ENCODE peak calls at places on chromosome 19, in five cellular contexts. I is CD4-positive, CD25-positive, alpha-beta regulatory T cell; Y is IMR-90; B is stomach; W is neural progenitor cell. Z is an unnamed sample.

GRCh38 chr19:50328257-50329145 is 676 bp downstream of the KCNC3 start:
- DNase-seq in I (no peak), Y (no peak), W (peak), B (no peak), Z (peak)

GRCh38 chr19:17211547-17212446 is 3.4 kb upstream of the USE1 start:
- DNase-seq in I (no peak), B (no peak), W (no peak), Y (no peak), Z (peak)

GRCh38 chr19:6693681-6694080 is 23.7 kb upstream of the TNFSF14 start:
- DNase-seq in W (no peak), I (no peak), B (no peak), Y (no peak), Z (peak)

GRCh38 chr19:16736709-16737108 is 17.1 kb downstream of the NWD1 start:
- DNase-seq in B (no peak), Y (no peak), W (peak), I (no peak), Z (no peak)

GRCh38 chr19:2027361-2027760 is 11.8 kb upstream of the BTBD2 start:
- DNase-seq in B (no peak), W (no peak), Y (peak), I (no peak), Z (no peak)

GRCh38 chr19:30151081-30151480 is 209.0 kb downstream of the URI1 start:
- DNase-seq in Y (no peak), B (no peak), I (no peak), W (no peak), Z (peak)

GRCh38 chr19:548841-549830 is 5.3 kb downstream of the GZMM start:
- DNase-seq in B (no peak), Y (no peak), I (no peak), W (no peak), Z (no peak)

GRCh38 chr19:46193678-46194077 is 35.9 kb upstream of the IGFL1 start:
- DNase-seq in W (no peak), Y (no peak), B (no peak), I (no peak), Z (no peak)

GRCh38 chr19:16447015-16447384 is 24.8 kb downstream of the EPS15L1 start:
- DNase-seq in Y (peak), I (no peak), W (no peak), B (peak), Z (peak)

GRCh38 chr19:45107621-45108170 is 14.7 kb downstream of the PPP1R37 start:
- DNase-seq in W (no peak), B (no peak), I (no peak), Y (no peak), Z (no peak)

GRCh38 chr19:6210721-6211600 is 68.8 kb downstream of the MLLT1 start:
- DNase-seq in I (no peak), W (no peak), Y (no peak), B (no peak), Z (peak)

GRCh38 chr19:14106840-14107239 is 10.7 kb downstream of the PRKACA start:
- DNase-seq in W (no peak), I (no peak), Y (no peak), B (no peak), Z (no peak)

GRCh38 chr19:46704379-46705076 is 12.4 kb downstream of the PRKD2 start:
- DNase-seq in W (peak), I (peak), B (peak), Y (no peak), Z (peak)

GRCh38 chr19:18433735-18434398 is 4.1 kb downstream of the ISYNA1 start:
- DNase-seq in W (peak), B (no peak), I (no peak), Y (no peak), Z (peak)

GRCh38 chr19:56837892-56838679 is 2.4 kb downstream of the PEG3 start:
- DNase-seq in W (no peak), I (no peak), B (no peak), Y (no peak), Z (no peak)

GRCh38 chr19:35721374-35721773 is 3.6 kb downstream of the KMT2B start:
- DNase-seq in B (no peak), W (no peak), Y (no peak), I (no peak), Z (no peak)

GRCh38 chr19:51107406-51108065 is 673 bp downstream of the CTU1 start:
- DNase-seq in Y (peak), B (no peak), I (no peak), W (peak), Z (no peak)

GRCh38 chr19:40266111-40266510 is 19.0 kb downstream of the AKT2 start:
- DNase-seq in Y (no peak), I (no peak), B (no peak), W (no peak), Z (no peak)

GRCh38 chr19:53696951-53697350 is 65.2 kb downstream of the DPRX start:
- DNase-seq in Y (no peak), I (no peak), B (no peak), W (peak), Z (no peak)

GRCh38 chr19:8426283-8426682 is 13.2 kb downstream of the MARCHF2 start:
- DNase-seq in I (no peak), B (no peak), W (no peak), Y (no peak), Z (no peak)

GRCh38 chr19:40674291-40674690 is 16.2 kb downstream of the NUMBL start:
- DNase-seq in W (no peak), I (no peak), Y (no peak), B (no peak), Z (peak)

GRCh38 chr19:49954933-49955332 is 6.0 kb downstream of the SIGLEC11 start:
- DNase-seq in W (no peak), I (no peak), Y (peak), B (peak), Z (peak)

GRCh38 chr19:46748325-46749109 is 2.3 kb upstream of the STRN4 start:
- DNase-seq in W (peak), I (peak), Y (peak), B (peak), Z (peak)

GRCh38 chr19:33226550-33227241 is 1.0 kb upstream of the SLC7A10 start:
- DNase-seq in W (peak), B (peak), Y (no peak), I (no peak), Z (no peak)

GRCh38 chr19:10667867-10668266 is 13.7 kb downstream of the ILF3 start:
- DNase-seq in I (no peak), B (no peak), Y (no peak), W (no peak), Z (no peak)

GRCh38 chr19:40553885-40554857 is 22.5 kb upstream of the SHKBP1 start:
- DNase-seq in B (no peak), I (no peak), Y (no peak), W (peak), Z (no peak)

GRCh38 chr19:11254662-11255061 is 7.7 kb downstream of the DOCK6 start:
- DNase-seq in B (no peak), I (no peak), W (no peak), Y (no peak), Z (no peak)

GRCh38 chr19:6322284-6322683 is 11.1 kb downstream of the ACER1 start:
- DNase-seq in I (no peak), Y (no peak), W (no peak), B (no peak), Z (no peak)

GRCh38 chr19:49862411-49863253 is 4.7 kb downstream of the PNKP start:
- DNase-seq in I (no peak), B (no peak), W (peak), Y (no peak), Z (peak)

GRCh38 chr19:50657672-50658437 is 8.6 kb downstream of the C19orf81 start:
- DNase-seq in I (peak), B (peak), W (peak), Y (peak), Z (peak)

GRCh38 chr19:53132231-53132991 is at the start of gene ZNF415:
- DNase-seq in W (peak), I (no peak), B (peak), Y (peak), Z (peak)

GRCh38 chr19:19193926-19194325 is 1.9 kb downstream of the RFXANK start:
- DNase-seq in I (no peak), W (no peak), B (no peak), Y (no peak), Z (no peak)

GRCh38 chr19:16370671-16371391 is 46.2 kb downstream of the KLF2 start:
- DNase-seq in B (no peak), Y (no peak), I (no peak), W (no peak), Z (peak)

GRCh38 chr19:19261350-19262189 is 11.5 kb downstream of the TM6SF2 start:
- DNase-seq in I (no peak), Y (no peak), W (peak), B (no peak), Z (no peak)

GRCh38 chr19:5700455-5701092 is 10.5 kb downstream of the RPL36 start:
- DNase-seq in B (no peak), I (no peak), Y (no peak), W (no peak), Z (no peak)

GRCh38 chr19:16496613-16496983 is 404 bp downstream of the C19orf44 start:
- DNase-seq in W (no peak), B (peak), Y (peak), I (no peak), Z (no peak)

GRCh38 chr19:47882890-47883289 is 3.2 kb downstream of the SULT2A1 start:
- DNase-seq in W (no peak), B (no peak), I (no peak), Y (no peak), Z (no peak)

GRCh38 chr19:47881757-47882156 is 4.4 kb downstream of the SULT2A1 start:
- DNase-seq in B (no peak), W (no peak), Y (no peak), I (no peak), Z (no peak)

GRCh38 chr19:47885067-47885463 is 1.1 kb downstream of the SULT2A1 start:
- DNase-seq in W (no peak), I (no peak), B (no peak), Y (no peak), Z (no peak)

GRCh38 chr19:47890865-47891621 is 4.9 kb upstream of the SULT2A1 start:
- DNase-seq in I (no peak), Y (no peak), W (no peak), B (no peak), Z (no peak)

GRCh38 chr19:47886010-47886559 is at the start of gene SULT2A1:
- DNase-seq in W (no peak), Y (no peak), I (no peak), B (no peak), Z (no peak)
- H3K27ac ChIP-seq in W (no peak), Y (no peak), I (no peak), B (no peak), Z (no peak)

GRCh38 chr19:4454952-4455738 is 2.4 kb downstream of the UBXN6 start:
- DNase-seq in W (no peak), Y (peak), I (no peak), B (no peak), Z (no peak)
- H3K27ac ChIP-seq in W (no peak), Y (peak), I (peak), B (peak), Z (no peak)

GRCh38 chr19:28960986-28961705 is 251.8 kb downstream of the UQCRFS1 start:
- DNase-seq in B (no peak), W (no peak), I (no peak), Y (peak), Z (no peak)

GRCh38 chr19:28956971-28957370 is 256.0 kb downstream of the UQCRFS1 start:
- DNase-seq in Y (no peak), W (no peak), B (no peak), I (no peak), Z (no peak)

GRCh38 chr19:28961772-28962500 is 251.0 kb downstream of the UQCRFS1 start:
- DNase-seq in I (no peak), W (no peak), B (no peak), Y (peak), Z (no peak)

GRCh38 chr19:28963481-28964245 is 249.3 kb downstream of the UQCRFS1 start:
- DNase-seq in B (no peak), W (no peak), Y (peak), I (no peak), Z (no peak)

GRCh38 chr19:28960586-28960985 is 252.4 kb downstream of the UQCRFS1 start:
- DNase-seq in Y (no peak), B (no peak), I (no peak), W (no peak), Z (no peak)
- H3K27ac ChIP-seq in Y (peak), B (no peak), I (no peak), W (no peak), Z (no peak)

DNA sequence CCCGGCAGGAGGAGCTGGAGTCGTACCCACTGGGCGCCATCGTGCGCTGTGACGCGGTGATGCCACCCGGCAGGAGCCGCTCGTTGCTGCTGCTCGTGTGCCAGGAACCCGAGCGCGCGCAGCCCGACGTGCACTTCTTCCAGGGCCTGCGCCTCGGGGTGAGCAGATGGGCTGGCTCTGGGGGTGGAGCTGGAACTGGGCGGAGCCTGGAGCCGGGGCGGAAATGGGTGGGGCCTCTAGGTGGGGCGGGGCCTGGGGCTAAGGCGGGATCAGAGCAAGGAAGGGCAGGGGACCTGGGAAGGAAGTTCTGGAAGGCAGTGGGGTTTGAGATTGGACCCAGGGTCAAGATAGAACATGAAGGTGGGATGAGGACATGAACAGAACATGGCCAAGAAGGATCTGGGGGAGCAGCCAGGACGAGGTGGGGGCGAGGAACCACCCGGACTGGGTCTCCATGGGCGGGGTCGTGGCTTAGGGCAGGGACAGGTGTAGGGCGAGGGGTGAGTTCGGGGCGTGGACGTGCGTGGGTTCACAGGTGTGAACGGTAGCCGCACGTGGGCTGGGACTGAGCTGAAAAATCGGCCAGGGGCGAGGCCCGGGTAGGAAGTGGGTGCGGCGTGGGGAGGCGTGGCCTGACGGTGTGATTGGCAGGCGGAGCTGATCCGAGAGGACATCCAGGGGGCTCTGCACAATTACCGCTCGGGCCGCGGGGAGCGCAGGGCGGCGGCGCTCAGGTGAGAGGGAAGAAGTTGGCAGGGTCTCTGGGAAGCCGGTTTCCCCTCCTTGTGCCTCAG is 4.6 kb downstream of the EPS8L1 start:
- DNase-seq in Y (peak), I (peak), B (peak), W (peak), Z (peak)
- H3K27ac ChIP-seq in Y (no peak), I (peak), B (peak), W (no peak), Z (no peak)

DNA sequence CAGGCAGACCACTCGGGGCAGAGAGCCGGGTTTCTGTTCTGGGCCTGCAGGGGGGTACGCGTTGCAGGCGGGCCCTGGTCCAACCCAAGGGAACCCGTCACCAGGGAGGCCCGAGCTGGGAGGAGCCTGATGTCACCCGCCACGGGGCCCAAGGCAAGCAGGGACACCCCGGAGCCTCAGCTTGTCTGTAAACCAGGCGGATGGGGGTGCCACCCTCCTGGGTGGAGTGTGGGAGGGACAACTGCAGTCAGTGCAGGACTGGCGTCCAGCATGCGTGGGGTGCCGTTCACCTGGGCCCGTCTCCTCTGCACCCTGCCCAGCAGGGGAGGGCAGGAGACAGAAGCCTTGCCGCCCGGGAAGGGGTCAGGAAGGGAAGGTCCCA is 7.0 kb downstream of the CACTIN start:
- DNase-seq in B (no peak), Y (no peak), I (no peak), W (no peak), Z (no peak)
- H3K27ac ChIP-seq in B (no peak), Y (no peak), I (no peak), W (no peak), Z (no peak)